ENCODE peak calls at places on chromosomes 1 and 21, in seven cellular contexts. T, D, I, N, B, J and C are unnamed samples.

GRCh38 chr1:151963288-151963687 is 30.4 kb downstream of the S100A10 start:
- DNase-seq in D (no peak), T (no peak), N (no peak), I (no peak), J (no peak), B (no peak), C (no peak)

GRCh38 chr1:69494171-69494570 is 73.6 kb upstream of the LRRC7 start:
- DNase-seq in T (no peak), I (no peak), N (no peak), J (no peak), B (no peak), D (no peak), C (no peak)

GRCh38 chr1:93874025-93874651 is 4.9 kb downstream of the DNTTIP2 start:
- DNase-seq in D (no peak), B (peak; percentile 65), N (no peak), T (no peak), I (peak; percentile 53), J (peak; percentile 39), C (no peak)

GRCh38 chr1:58884706-58885661 is 101.1 kb upstream of the JUN start:
- DNase-seq in T (no peak), I (peak; percentile 47), D (no peak), B (no peak), N (no peak), J (no peak), C (no peak)

GRCh38 chr1:243493156-243494129 is 237.6 kb downstream of the SDCCAG8 start:
- DNase-seq in D (no peak), T (no peak), J (peak; percentile 36), N (no peak), I (no peak), B (peak; percentile 48), C (no peak)

GRCh38 chr1:20699558-20699957 is 18.2 kb downstream of the KIF17 start:
- DNase-seq in J (no peak), T (no peak), N (no peak), D (no peak), I (no peak), B (no peak), C (no peak)

GRCh38 chr1:30427545-30427944 is 295.8 kb downstream of the MATN1 start:
- DNase-seq in T (no peak), J (no peak), D (no peak), I (no peak), B (no peak), N (no peak), C (no peak)

GRCh38 chr1:100322436-100323211 is 29.7 kb upstream of the CDC14A start:
- DNase-seq in D (no peak), I (no peak), B (peak; percentile 72), T (no peak), N (no peak), J (peak; percentile 31), C (no peak)

GRCh38 chr21:43797415-43797814 is 8.0 kb downstream of the RRP1 start:
- DNase-seq in D (no peak), N (no peak), B (no peak), J (no peak), T (no peak), I (no peak), C (no peak)

GRCh38 chr1:96538883-96539282 is 182.7 kb upstream of the PTBP2 start:
- DNase-seq in B (peak; percentile 98), N (no peak), T (no peak), I (peak; percentile 42), J (peak; percentile 96), D (no peak), C (no peak)

GRCh38 chr1:231508941-231509340 is 19.5 kb upstream of the TSNAX start:
- DNase-seq in J (no peak), I (no peak), B (no peak), T (no peak), D (no peak), N (no peak), C (no peak)

DNA sequence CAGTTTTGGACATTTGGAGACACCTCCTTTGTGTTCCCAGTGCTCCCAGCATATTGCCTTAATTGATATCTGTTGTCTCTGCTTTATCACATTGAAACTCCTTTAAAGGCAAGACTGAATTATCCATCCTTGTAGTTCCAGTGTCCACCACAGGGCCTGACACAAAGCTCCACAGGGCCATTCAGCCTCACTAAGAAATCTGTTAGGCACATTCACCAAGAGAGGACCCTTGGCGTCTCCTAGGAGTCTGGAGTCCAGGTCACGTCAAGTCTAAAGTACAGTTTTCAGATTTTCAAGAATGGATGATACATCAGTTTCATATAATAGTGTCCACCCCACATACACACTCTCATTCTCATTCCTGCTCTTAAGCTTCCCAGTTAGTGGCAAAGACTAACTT is 4.8 kb downstream of the ACP6 start:
- DNase-seq in T (no peak), I (no peak), D (no peak), N (no peak), B (no peak), J (peak; percentile 36), C (no peak)
- TF ChIP-seq CTCF in T (no peak), I (no peak), D (no peak), N (no peak), B (peak; percentile 25), J (no peak), C (peak; percentile 20)

DNA sequence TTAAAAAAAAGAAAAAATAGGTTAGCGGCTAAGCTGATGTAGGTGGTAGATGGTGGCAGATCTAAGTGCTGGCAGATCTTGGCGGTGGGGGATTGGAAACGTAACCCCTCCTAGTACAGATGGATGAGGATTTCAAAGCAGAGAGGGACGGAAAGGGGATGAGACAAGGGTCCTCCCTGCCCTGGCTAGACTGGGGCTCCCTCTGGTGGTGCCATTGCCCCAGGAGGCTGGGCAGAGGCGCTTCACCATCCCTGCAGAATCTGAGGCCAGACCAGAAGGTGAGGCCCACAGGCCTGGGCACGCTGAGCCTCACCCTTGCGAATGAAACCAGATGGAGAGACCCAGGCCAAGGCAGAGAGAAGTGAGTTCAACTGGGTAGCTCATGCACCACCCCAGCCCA is 7.0 kb upstream of the PLEKHA6 start:
- DNase-seq in B (no peak), I (no peak), J (peak; percentile 28), D (no peak), T (no peak), N (no peak), C (no peak)
- TF ChIP-seq CTCF in B (peak; percentile 38), I (peak; percentile 6), J (peak; percentile 58), D (peak; percentile 41), T (peak; percentile 71), N (no peak), C (no peak)

GRCh38 chr1:83756984-83757717 is 241.8 kb downstream of the TTLL7 start:
- DNase-seq in B (no peak), I (no peak), N (no peak), D (no peak), T (no peak), J (no peak), C (no peak)

GRCh38 chr1:83747853-83748482 is 251.0 kb downstream of the TTLL7 start:
- DNase-seq in T (no peak), I (no peak), J (no peak), N (no peak), D (no peak), B (no peak), C (no peak)

GRCh38 chr1:83746234-83746633 is 252.7 kb downstream of the TTLL7 start:
- DNase-seq in T (no peak), D (peak; percentile 10), N (no peak), J (no peak), B (no peak), I (no peak), C (no peak)

DNA sequence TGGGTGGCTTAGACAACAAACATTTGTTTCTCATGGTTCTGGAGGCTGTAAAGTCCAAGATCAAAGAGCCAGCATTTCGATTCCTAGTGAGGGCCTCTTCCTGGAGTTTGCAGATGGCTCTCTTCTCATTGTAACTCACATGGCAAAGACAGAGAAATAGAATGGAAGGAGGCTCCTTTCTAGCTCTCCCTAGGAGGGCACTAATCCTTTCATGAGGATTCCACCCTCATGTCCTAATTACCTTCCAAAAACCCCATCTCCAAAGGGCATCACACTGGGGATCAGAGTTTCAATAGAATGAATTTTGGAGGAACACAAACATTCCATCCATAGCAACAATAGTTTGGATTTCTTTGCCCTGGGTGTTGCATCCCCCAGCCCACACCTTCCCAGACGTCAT is 247.3 kb downstream of the TTLL7 start:
- DNase-seq in I (no peak), T (no peak), D (no peak), J (no peak), B (no peak), N (no peak), C (no peak)
- TF ChIP-seq CTCF in I (no peak), T (no peak), D (no peak), J (no peak), B (no peak), N (no peak), C (no peak)

DNA sequence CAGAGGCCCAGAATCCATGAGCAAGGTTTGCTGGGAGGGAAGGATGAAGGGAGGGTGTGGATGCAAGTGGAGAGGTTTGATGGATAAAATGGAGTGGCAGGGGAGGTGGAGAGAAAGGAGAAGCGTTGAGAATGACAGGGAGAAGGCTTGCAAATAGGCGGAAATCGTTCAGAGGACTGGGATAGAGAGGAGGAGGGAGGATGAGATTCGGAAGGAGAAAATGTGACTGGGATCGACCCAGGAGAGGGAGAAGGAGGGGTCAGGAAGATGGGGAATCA is 376 bp downstream of the AVPR1B start:
- DNase-seq in J (no peak), B (no peak), N (no peak), I (no peak), T (no peak), D (no peak), C (no peak)
- TF ChIP-seq CTCF in J (no peak), B (no peak), N (no peak), I (no peak), T (no peak), D (no peak), C (no peak)

DNA sequence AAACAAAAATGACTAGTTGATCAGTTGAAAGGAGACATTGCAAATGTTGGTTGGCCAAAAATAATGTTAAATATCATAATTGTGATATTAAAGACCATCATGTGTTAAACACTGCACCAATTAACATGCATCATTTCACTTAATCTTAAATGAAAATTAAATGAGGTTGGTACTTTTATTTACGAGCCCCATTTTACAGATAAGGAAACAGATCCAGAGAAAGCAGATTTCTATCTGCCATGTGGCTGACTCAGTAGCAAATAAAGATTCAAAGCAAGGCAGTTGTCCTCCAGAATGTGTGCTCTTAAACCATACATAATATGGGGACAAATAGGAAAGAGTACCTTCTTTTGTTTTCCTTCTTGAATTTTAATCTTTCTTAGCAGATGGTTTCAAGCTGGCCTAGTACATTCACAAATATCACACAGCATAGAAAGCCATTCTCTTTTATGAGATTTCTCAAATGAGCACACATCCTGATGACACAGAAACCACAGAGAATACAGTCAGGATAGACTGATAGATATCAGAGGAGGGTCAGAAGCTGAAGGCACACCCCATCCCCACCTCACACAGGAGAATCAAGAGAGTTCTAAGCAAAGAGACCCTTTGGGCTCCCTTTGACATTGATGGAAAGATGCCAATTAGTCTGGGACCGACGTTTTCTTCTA is 647.9 kb upstream of the CAMK1G start:
- DNase-seq in J (peak; percentile 40), I (no peak), D (no peak), N (no peak), T (no peak), B (no peak), C (no peak)
- TF ChIP-seq CTCF in J (no peak), I (no peak), D (no peak), N (no peak), T (no peak), B (no peak), C (no peak)

GRCh38 chr1:41662656-41663437 is 178.4 kb upstream of the EDN2 start:
- DNase-seq in N (no peak), I (peak; percentile 45), T (no peak), B (peak; percentile 68), D (peak; percentile 84), J (peak; percentile 88), C (no peak)
- TF ChIP-seq CTCF in N (no peak), I (no peak), T (no peak), B (no peak), D (no peak), J (no peak), C (no peak)